ENCODE peak calls at places on chromosomes 2 and 18, in four cellular contexts. J is A549, G is foreskin fibroblast, I is kidney. S is an unnamed sample.

GRCh38 chr18:3624818-3625716 is 175.1 kb downstream of the TGIF1 start:
- DNase-seq in I (no peak), G (peak; percentile 89), J (peak; percentile 96), S (peak; percentile 91)

GRCh38 chr2:157677941-157678340 is 49.3 kb upstream of the ACVR1C start:
- DNase-seq in G (no peak), J (no peak), I (no peak), S (no peak)

GRCh38 chr2:26492749-26493515 is 15.0 kb upstream of the OTOF start:
- DNase-seq in J (no peak), G (no peak), I (peak; percentile 49), S (no peak)

GRCh38 chr2:236782938-236783337 is 213.3 kb downstream of the ACKR3 start:
- DNase-seq in J (peak; percentile 31), I (no peak), G (no peak), S (peak; percentile 24)

GRCh38 chr2:181389524-181389923 is 67.7 kb upstream of the ITGA4 start:
- DNase-seq in J (no peak), G (no peak), I (no peak), S (no peak)

GRCh38 chr18:37476182-37476581 is 89.4 kb downstream of the CELF4 start:
- DNase-seq in G (peak; percentile 16), J (peak; percentile 24), I (no peak), S (peak; percentile 1)

GRCh38 chr2:124563415-124563814 is 538.3 kb downstream of the CNTNAP5 start:
- DNase-seq in I (no peak), G (no peak), J (no peak), S (no peak)

GRCh38 chr2:84674586-84674985 is 158.3 kb downstream of the DNAH6 start:
- DNase-seq in J (no peak), I (peak; percentile 23), G (no peak), S (no peak)

GRCh38 chr2:121513597-121514333 is 16.9 kb upstream of the RNU4ATAC start:
- DNase-seq in J (no peak), G (no peak), I (no peak), S (no peak)

GRCh38 chr2:153405196-153405595 is 73.4 kb downstream of the RPRM start:
- DNase-seq in I (no peak), J (no peak), G (no peak), S (no peak)

GRCh38 chr2:132757676-132758075 is 87.7 kb upstream of the LYPD1 start:
- DNase-seq in G (peak; percentile 1), J (peak; percentile 8), I (no peak), S (no peak)

GRCh38 chr2:8086342-8086741 is 595.5 kb upstream of the ID2 start:
- DNase-seq in J (no peak), G (peak; percentile 20), I (no peak), S (no peak)

GRCh38 chr2:102439065-102439695 is 16.2 kb downstream of the IL18RAP start:
- DNase-seq in J (peak; percentile 14), I (no peak), G (peak; percentile 30), S (peak; percentile 37)

GRCh38 chr2:123209185-123209584 is 815.9 kb upstream of the CNTNAP5 start:
- DNase-seq in J (no peak), I (no peak), G (no peak), S (no peak)

DNA sequence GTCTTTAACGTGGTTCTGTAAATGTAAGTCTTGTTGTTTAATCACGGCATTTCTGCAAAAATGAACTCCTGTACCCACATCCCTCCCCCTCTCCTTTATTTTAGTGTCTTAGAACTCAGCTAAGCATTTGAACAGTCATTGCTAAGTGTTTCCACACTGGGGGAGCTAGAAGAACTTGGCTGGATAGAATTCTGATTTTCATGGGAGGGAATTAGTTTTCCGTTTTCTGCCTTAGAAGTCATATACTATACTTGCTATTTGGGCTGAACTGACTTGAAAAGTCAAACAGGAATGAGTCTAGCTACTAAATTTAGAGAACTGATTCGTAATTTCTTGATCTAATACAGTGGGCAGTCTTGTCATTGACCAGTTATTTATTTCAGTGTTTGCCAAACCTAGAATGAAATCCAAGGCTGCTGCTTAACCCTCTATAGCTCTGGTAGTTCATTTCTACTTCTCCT is 61.1 kb downstream of the FMNL2 start:
- DNase-seq in G (no peak), J (no peak), I (no peak), S (no peak)
- H3K4me3 ChIP-seq in G (peak overlapping the region; percentile 41), J (no peak overlapping the region), I (no peak overlapping the region), S (no peak overlapping the region)

GRCh38 chr2:85751300-85751575 is 2.6 kb upstream of the ATOH8 start:
- DNase-seq in I (no peak), G (no peak), J (no peak), S (no peak)
- H3K4me3 ChIP-seq in I (no peak overlapping the region), G (no peak overlapping the region), J (no peak overlapping the region), S (no peak overlapping the region)

GRCh38 chr2:238238311-238238765 is 1.5 kb downstream of the HES6 start:
- DNase-seq in I (no peak), J (no peak), G (no peak), S (no peak)
- H3K4me3 ChIP-seq in I (no peak overlapping the region), J (no peak overlapping the region), G (no peak overlapping the region), S (no peak overlapping the region)

DNA sequence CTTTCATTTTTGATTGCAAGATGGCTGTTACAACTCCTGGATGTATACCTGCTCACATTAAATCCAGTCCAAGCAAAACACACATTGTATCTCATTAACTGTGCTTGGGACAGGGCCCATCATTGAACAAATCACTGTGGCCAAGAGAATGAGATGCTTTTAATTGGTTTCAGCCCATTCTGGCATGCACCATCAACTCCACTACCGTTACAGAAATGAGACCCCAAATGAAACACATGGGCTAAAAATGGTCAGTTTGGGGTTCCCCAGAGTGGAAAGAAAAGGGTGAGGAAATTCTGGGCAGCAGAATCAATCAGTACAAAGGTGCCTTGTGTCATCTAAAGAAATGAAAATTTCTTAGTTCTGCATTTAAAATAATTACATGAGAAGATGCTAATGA is 52.7 kb downstream of the FAM171B start:
- DNase-seq in G (no peak), J (no peak), I (no peak), S (no peak)
- H3K4me3 ChIP-seq in G (no peak overlapping the region), J (no peak overlapping the region), I (no peak overlapping the region), S (no peak overlapping the region)

GRCh38 chr18:22560283-22560627 is 142.5 kb upstream of the CTAGE1 start:
- DNase-seq in J (no peak), I (no peak), G (no peak), S (no peak)

GRCh38 chr18:22560797-22561196 is 143.1 kb upstream of the CTAGE1 start:
- DNase-seq in I (no peak), G (no peak), J (no peak), S (no peak)

GRCh38 chr18:22559414-22560282 is 141.9 kb upstream of the CTAGE1 start:
- DNase-seq in I (peak; percentile 89), G (peak; percentile 49), J (peak; percentile 59), S (peak; percentile 48)

GRCh38 chr18:22557160-22557941 is 139.6 kb upstream of the CTAGE1 start:
- DNase-seq in J (no peak), I (no peak), G (no peak), S (no peak)

GRCh38 chr18:22558945-22559385 is 141.2 kb upstream of the CTAGE1 start:
- DNase-seq in J (peak; percentile 66), I (peak; percentile 85), G (no peak), S (peak; percentile 58)
- H3K4me3 ChIP-seq in J (peak overlapping the region; percentile 63), I (peak overlapping the region; percentile 57), G (peak overlapping the region; percentile 51), S (peak overlapping the region; percentile 86)

GRCh38 chr2:231665208-231665921 is 43.0 kb upstream of the PTMA start:
- DNase-seq in G (no peak), J (no peak), I (no peak), S (no peak)
- H3K4me3 ChIP-seq in G (no peak overlapping the region), J (peak overlapping the region; percentile 49), I (peak overlapping the region; percentile 65), S (peak overlapping the region; percentile 62)

GRCh38 chr2:111046670-111047069 is 74.0 kb upstream of the BCL2L11 start:
- DNase-seq in G (no peak), J (no peak), I (peak; percentile 22), S (no peak)
- H3K4me3 ChIP-seq in G (no peak overlapping the region), J (no peak overlapping the region), I (no peak overlapping the region), S (no peak overlapping the region)

GRCh38 chr2:109616184-109616583 is 2.0 kb downstream of the SOWAHC start:
- DNase-seq in J (no peak), I (no peak), G (no peak), S (no peak)
- H3K4me3 ChIP-seq in J (peak overlapping the region; percentile 69), I (peak overlapping the region; percentile 85), G (peak overlapping the region; percentile 53), S (peak overlapping the region; percentile 82)

GRCh38 chr18:77108821-77109692 is 23.5 kb downstream of the MBP start:
- DNase-seq in G (no peak), I (peak; percentile 49), J (no peak), S (no peak)

GRCh38 chr18:77112161-77112801 is 20.3 kb downstream of the MBP start:
- DNase-seq in G (no peak), I (peak; percentile 74), J (no peak), S (no peak)

GRCh38 chr18:77111449-77112160 is 21.0 kb downstream of the MBP start:
- DNase-seq in G (no peak), I (peak; percentile 57), J (no peak), S (no peak)

GRCh38 chr18:77110936-77111335 is 21.6 kb downstream of the MBP start:
- DNase-seq in G (no peak), J (no peak), I (no peak), S (no peak)

GRCh38 chr18:77110400-77110799 is 22.2 kb downstream of the MBP start:
- DNase-seq in I (peak; percentile 34), G (no peak), J (no peak), S (no peak)
- H3K4me3 ChIP-seq in I (no peak overlapping the region), G (no peak overlapping the region), J (no peak overlapping the region), S (no peak overlapping the region)

GRCh38 chr18:12254137-12254819 is at the start of gene CIDEA:
- DNase-seq in J (no peak), I (peak; percentile 67), G (peak; percentile 5), S (no peak)
- H3K4me3 ChIP-seq in J (peak within 1 kb of the TSS; percentile 30), I (no peak within 1 kb of the TSS), G (peak within 1 kb of the TSS; percentile 28), S (no peak within 1 kb of the TSS)

S was measured in PC-9.